ENCODE peak calls at places on chromosomes 2 and 18, in eight cellular contexts. One of them, this sample, is unnamed.

GRCh38 chr18:33584845-33585775 is 7.1 kb downstream of the ASXL3 start:
- DNase-seq in NCI-H2081 treated with DMSO at 0.1 percent for 48 hours: no peak
- DNase-seq in glutamatergic neuron: no peak
- DNase-seq in activated naive CD4-positive, alpha-beta T cell: no peak
- DNase-seq in NCI-H1694: no peak
- DNase-seq in RPMI8226: no peak
- DNase-seq in mucosa of descending colon: no peak
- DNase-seq in iris pigment epithelial cell: no peak
- DNase-seq in this sample: no peak

GRCh38 chr2:203240491-203240890 is 1.7 kb downstream of the CYP20A1 start:
- DNase-seq in glutamatergic neuron: no peak
- DNase-seq in NCI-H2081 treated with DMSO at 0.1 percent for 48 hours: no peak
- DNase-seq in mucosa of descending colon: no peak
- DNase-seq in RPMI8226: no peak
- DNase-seq in activated naive CD4-positive, alpha-beta T cell: no peak
- DNase-seq in NCI-H1694: no peak
- DNase-seq in iris pigment epithelial cell: no peak
- DNase-seq in this sample: no peak

GRCh38 chr18:46366211-46366610 is 262.0 kb downstream of the HAUS1 start:
- DNase-seq in activated naive CD4-positive, alpha-beta T cell: no peak
- DNase-seq in NCI-H1694: no peak
- DNase-seq in glutamatergic neuron: no peak
- DNase-seq in NCI-H2081 treated with DMSO at 0.1 percent for 48 hours: no peak
- DNase-seq in mucosa of descending colon: peak; percentile 5
- DNase-seq in iris pigment epithelial cell: no peak
- DNase-seq in RPMI8226: no peak
- DNase-seq in this sample: no peak

GRCh38 chr2:71989671-71990070 is 158.0 kb downstream of the CYP26B1 start:
- DNase-seq in glutamatergic neuron: no peak
- DNase-seq in RPMI8226: no peak
- DNase-seq in mucosa of descending colon: no peak
- DNase-seq in NCI-H1694: no peak
- DNase-seq in NCI-H2081 treated with DMSO at 0.1 percent for 48 hours: no peak
- DNase-seq in activated naive CD4-positive, alpha-beta T cell: no peak
- DNase-seq in iris pigment epithelial cell: no peak
- DNase-seq in this sample: no peak

GRCh38 chr2:236972491-236973379 is 113.0 kb upstream of the COPS8 start:
- DNase-seq in glutamatergic neuron: peak; percentile 50
- DNase-seq in NCI-H2081 treated with DMSO at 0.1 percent for 48 hours: no peak
- DNase-seq in NCI-H1694: no peak
- DNase-seq in RPMI8226: no peak
- DNase-seq in activated naive CD4-positive, alpha-beta T cell: no peak
- DNase-seq in mucosa of descending colon: peak; percentile 40
- DNase-seq in iris pigment epithelial cell: peak; percentile 78
- DNase-seq in this sample: no peak

GRCh38 chr2:157875720-157876065 is 437 bp downstream of the ACVR1 start:
- DNase-seq in NCI-H1694: no peak
- DNase-seq in glutamatergic neuron: no peak
- DNase-seq in activated naive CD4-positive, alpha-beta T cell: peak; percentile 33
- DNase-seq in mucosa of descending colon: peak; percentile 68
- DNase-seq in iris pigment epithelial cell: peak; percentile 49
- DNase-seq in RPMI8226: peak; percentile 65
- DNase-seq in NCI-H2081 treated with DMSO at 0.1 percent for 48 hours: no peak
- DNase-seq in this sample: peak; percentile 76

GRCh38 chr2:5727242-5727641 is 35.1 kb downstream of the SOX11 start:
- DNase-seq in RPMI8226: no peak
- DNase-seq in NCI-H2081 treated with DMSO at 0.1 percent for 48 hours: no peak
- DNase-seq in glutamatergic neuron: no peak
- DNase-seq in NCI-H1694: no peak
- DNase-seq in iris pigment epithelial cell: no peak
- DNase-seq in mucosa of descending colon: no peak
- DNase-seq in activated naive CD4-positive, alpha-beta T cell: no peak
- DNase-seq in this sample: no peak

GRCh38 chr18:31217038-31217437 is 54.4 kb upstream of the DSC1 start:
- DNase-seq in NCI-H2081 treated with DMSO at 0.1 percent for 48 hours: no peak
- DNase-seq in activated naive CD4-positive, alpha-beta T cell: no peak
- DNase-seq in NCI-H1694: no peak
- DNase-seq in RPMI8226: no peak
- DNase-seq in mucosa of descending colon: no peak
- DNase-seq in glutamatergic neuron: no peak
- DNase-seq in iris pigment epithelial cell: no peak
- DNase-seq in this sample: no peak

GRCh38 chr18:48172226-48173006 is 236.8 kb downstream of the ZBTB7C start:
- DNase-seq in iris pigment epithelial cell: no peak
- DNase-seq in activated naive CD4-positive, alpha-beta T cell: no peak
- DNase-seq in mucosa of descending colon: no peak
- DNase-seq in NCI-H2081 treated with DMSO at 0.1 percent for 48 hours: no peak
- DNase-seq in RPMI8226: no peak
- DNase-seq in glutamatergic neuron: no peak
- DNase-seq in NCI-H1694: no peak
- DNase-seq in this sample: no peak

GRCh38 chr2:29557268-29557667 is 364.1 kb downstream of the ALK start:
- DNase-seq in mucosa of descending colon: no peak
- DNase-seq in NCI-H1694: no peak
- DNase-seq in NCI-H2081 treated with DMSO at 0.1 percent for 48 hours: no peak
- DNase-seq in activated naive CD4-positive, alpha-beta T cell: no peak
- DNase-seq in glutamatergic neuron: no peak
- DNase-seq in iris pigment epithelial cell: no peak
- DNase-seq in RPMI8226: no peak
- DNase-seq in this sample: no peak

GRCh38 chr2:238527565-238527964 is 100.8 kb downstream of the ASB1 start:
- DNase-seq in mucosa of descending colon: no peak
- DNase-seq in RPMI8226: no peak
- DNase-seq in NCI-H2081 treated with DMSO at 0.1 percent for 48 hours: no peak
- DNase-seq in NCI-H1694: no peak
- DNase-seq in iris pigment epithelial cell: no peak
- DNase-seq in activated naive CD4-positive, alpha-beta T cell: no peak
- DNase-seq in glutamatergic neuron: no peak
- DNase-seq in this sample: no peak

GRCh38 chr2:48707466-48707865 is 48.1 kb downstream of the LHCGR start:
- DNase-seq in mucosa of descending colon: peak; percentile 73
- DNase-seq in NCI-H2081 treated with DMSO at 0.1 percent for 48 hours: no peak
- DNase-seq in glutamatergic neuron: no peak
- DNase-seq in iris pigment epithelial cell: peak; percentile 50
- DNase-seq in NCI-H1694: no peak
- DNase-seq in activated naive CD4-positive, alpha-beta T cell: no peak
- DNase-seq in RPMI8226: peak; percentile 32
- DNase-seq in this sample: no peak

GRCh38 chr2:7033136-7033960 is 116.1 kb downstream of the RNF144A start:
- DNase-seq in NCI-H2081 treated with DMSO at 0.1 percent for 48 hours: no peak
- DNase-seq in glutamatergic neuron: no peak
- DNase-seq in NCI-H1694: no peak
- DNase-seq in mucosa of descending colon: no peak
- DNase-seq in activated naive CD4-positive, alpha-beta T cell: no peak
- DNase-seq in iris pigment epithelial cell: no peak
- DNase-seq in RPMI8226: no peak
- DNase-seq in this sample: no peak

GRCh38 chr2:161308178-161308955 is at the start of gene PSMD14:
- DNase-seq in RPMI8226: peak; percentile 96
- DNase-seq in NCI-H2081 treated with DMSO at 0.1 percent for 48 hours: peak; percentile 83
- DNase-seq in mucosa of descending colon: peak; percentile 95
- DNase-seq in iris pigment epithelial cell: peak; percentile 96
- DNase-seq in NCI-H1694: peak; percentile 82
- DNase-seq in activated naive CD4-positive, alpha-beta T cell: peak; percentile 71
- DNase-seq in glutamatergic neuron: peak; percentile 94
- DNase-seq in this sample: peak; percentile 86

GRCh38 chr2:85838181-85838580 is 50.6 kb downstream of the ST3GAL5 start:
- DNase-seq in NCI-H2081 treated with DMSO at 0.1 percent for 48 hours: no peak
- DNase-seq in RPMI8226: no peak
- DNase-seq in NCI-H1694: no peak
- DNase-seq in activated naive CD4-positive, alpha-beta T cell: no peak
- DNase-seq in iris pigment epithelial cell: no peak
- DNase-seq in mucosa of descending colon: no peak
- DNase-seq in glutamatergic neuron: no peak
- DNase-seq in this sample: no peak

GRCh38 chr18:58455318-58455950 is 173.5 kb downstream of the ALPK2 start:
- DNase-seq in RPMI8226: peak; percentile 35
- DNase-seq in NCI-H1694: no peak
- DNase-seq in mucosa of descending colon: no peak
- DNase-seq in glutamatergic neuron: no peak
- DNase-seq in activated naive CD4-positive, alpha-beta T cell: no peak
- DNase-seq in NCI-H2081 treated with DMSO at 0.1 percent for 48 hours: no peak
- DNase-seq in iris pigment epithelial cell: peak; percentile 18
- DNase-seq in this sample: no peak

GRCh38 chr2:218430721-218431120 is 11.8 kb downstream of the VIL1 start:
- DNase-seq in mucosa of descending colon: no peak
- DNase-seq in NCI-H2081 treated with DMSO at 0.1 percent for 48 hours: no peak
- DNase-seq in activated naive CD4-positive, alpha-beta T cell: no peak
- DNase-seq in glutamatergic neuron: no peak
- DNase-seq in NCI-H1694: no peak
- DNase-seq in RPMI8226: no peak
- DNase-seq in iris pigment epithelial cell: no peak
- DNase-seq in this sample: no peak

GRCh38 chr2:20351555-20352229 is 1.0 kb upstream of the PUM2 start:
- DNase-seq in RPMI8226: peak; percentile 38
- DNase-seq in iris pigment epithelial cell: no peak
- DNase-seq in glutamatergic neuron: no peak
- DNase-seq in NCI-H2081 treated with DMSO at 0.1 percent for 48 hours: peak; percentile 58
- DNase-seq in mucosa of descending colon: peak; percentile 58
- DNase-seq in NCI-H1694: peak; percentile 36
- DNase-seq in activated naive CD4-positive, alpha-beta T cell: no peak
- DNase-seq in this sample: no peak

GRCh38 chr18:44742741-44743311 is 62.1 kb downstream of the SETBP1 start:
- DNase-seq in activated naive CD4-positive, alpha-beta T cell: no peak
- DNase-seq in NCI-H1694: peak; percentile 87
- DNase-seq in mucosa of descending colon: peak; percentile 48
- DNase-seq in iris pigment epithelial cell: no peak
- DNase-seq in RPMI8226: peak; percentile 60
- DNase-seq in glutamatergic neuron: peak; percentile 58
- DNase-seq in NCI-H2081 treated with DMSO at 0.1 percent for 48 hours: peak; percentile 90
- DNase-seq in this sample: peak; percentile 87

GRCh38 chr18:49970288-49970687 is 157.0 kb upstream of the ACAA2 start:
- DNase-seq in activated naive CD4-positive, alpha-beta T cell: no peak
- DNase-seq in mucosa of descending colon: no peak
- DNase-seq in glutamatergic neuron: no peak
- DNase-seq in RPMI8226: no peak
- DNase-seq in NCI-H1694: no peak
- DNase-seq in iris pigment epithelial cell: no peak
- DNase-seq in NCI-H2081 treated with DMSO at 0.1 percent for 48 hours: no peak
- DNase-seq in this sample: no peak

GRCh38 chr2:73982140-73982617 is 2.5 kb upstream of the TET3 start:
- DNase-seq in mucosa of descending colon: peak; percentile 60
- DNase-seq in glutamatergic neuron: no peak
- DNase-seq in RPMI8226: no peak
- DNase-seq in NCI-H1694: peak; percentile 32
- DNase-seq in activated naive CD4-positive, alpha-beta T cell: no peak
- DNase-seq in NCI-H2081 treated with DMSO at 0.1 percent for 48 hours: no peak
- DNase-seq in iris pigment epithelial cell: no peak
- DNase-seq in this sample: no peak

GRCh38 chr18:3029215-3029972 is 16.4 kb upstream of the LPIN2 start:
- DNase-seq in mucosa of descending colon: no peak
- DNase-seq in iris pigment epithelial cell: peak; percentile 37
- DNase-seq in glutamatergic neuron: no peak
- DNase-seq in NCI-H2081 treated with DMSO at 0.1 percent for 48 hours: no peak
- DNase-seq in NCI-H1694: no peak
- DNase-seq in RPMI8226: no peak
- DNase-seq in activated naive CD4-positive, alpha-beta T cell: no peak
- DNase-seq in this sample: no peak

GRCh38 chr2:98559581-98559980 is 48.7 kb downstream of the COA5 start:
- DNase-seq in NCI-H1694: no peak
- DNase-seq in mucosa of descending colon: no peak
- DNase-seq in RPMI8226: no peak
- DNase-seq in iris pigment epithelial cell: peak; percentile 29
- DNase-seq in glutamatergic neuron: no peak
- DNase-seq in NCI-H2081 treated with DMSO at 0.1 percent for 48 hours: no peak
- DNase-seq in activated naive CD4-positive, alpha-beta T cell: no peak
- DNase-seq in this sample: no peak

This sample was measured in D341Med.